ENCODE peak calls at places on chromosomes 6 and 20, in nine cellular contexts. A, F, T, W, K, E, D, O and I are unnamed samples.

GRCh38 chr6:138569970-138570715 is 70.8 kb upstream of the NHSL1 start:
- DNase-seq in K (no peak), A (no peak), F (no peak), T (no peak), D (no peak), O (no peak), E (peak), W (no peak), I (no peak)

GRCh38 chr6:21937466-21937865 is 343.9 kb downstream of the SOX4 start:
- DNase-seq in W (no peak), E (no peak), A (no peak), F (no peak), D (no peak), K (no peak), O (no peak), T (no peak), I (no peak)

GRCh38 chr6:26044140-26045045 is 42.8 kb upstream of the HFE start:
- DNase-seq in E (peak), F (peak), W (no peak), A (peak), T (no peak), K (no peak), D (no peak), O (no peak), I (no peak)

GRCh38 chr20:45518282-45518681 is 2.9 kb upstream of the SPINT3 start:
- DNase-seq in T (no peak), K (peak), A (no peak), E (peak), O (no peak), W (no peak), D (no peak), F (no peak), I (no peak)

GRCh38 chr20:34527016-34527415 is 10.8 kb downstream of the DYNLRB1 start:
- DNase-seq in O (peak), E (no peak), W (no peak), D (no peak), F (no peak), K (no peak), A (no peak), T (no peak), I (no peak)

GRCh38 chr6:138833819-138834539 is 38.1 kb downstream of the ECT2L start:
- DNase-seq in O (no peak), W (no peak), K (no peak), T (no peak), A (no peak), D (no peak), F (peak), E (peak), I (no peak)

GRCh38 chr6:64034331-64034730 is 398.7 kb downstream of the PHF3 start:
- DNase-seq in E (no peak), A (no peak), F (no peak), W (no peak), O (no peak), K (no peak), T (no peak), D (no peak), I (no peak)

GRCh38 chr6:125784365-125784764 is 6.4 kb upstream of the NCOA7 start:
- DNase-seq in O (no peak), E (peak), F (no peak), D (no peak), T (no peak), K (no peak), W (no peak), A (no peak), I (no peak)

GRCh38 chr6:111462770-111463391 is 20.1 kb downstream of the REV3L start:
- DNase-seq in F (no peak), O (no peak), T (no peak), A (no peak), K (no peak), D (no peak), E (peak), W (no peak), I (no peak)

GRCh38 chr6:36169023-36170007 is 27.2 kb upstream of the BRPF3 start:
- DNase-seq in F (no peak), A (no peak), D (no peak), E (no peak), K (no peak), O (no peak), T (no peak), W (no peak), I (no peak)

GRCh38 chr6:22334778-22335177 is 37.9 kb upstream of the PRL start:
- DNase-seq in W (no peak), D (no peak), A (no peak), K (no peak), O (no peak), E (no peak), T (no peak), F (no peak), I (no peak)

GRCh38 chr6:107102414-107102805 is 12.9 kb downstream of the BEND3 start:
- DNase-seq in A (no peak), T (no peak), D (no peak), W (no peak), E (no peak), K (no peak), F (no peak), O (peak), I (no peak)

GRCh38 chr6:135739288-135739687 is 112.2 kb upstream of the PDE7B start:
- DNase-seq in D (peak), T (no peak), A (no peak), W (no peak), E (peak), K (no peak), F (no peak), O (no peak), I (no peak)

GRCh38 chr20:36644032-36644712 is 1.8 kb downstream of the SLA2 start:
- DNase-seq in D (no peak), A (peak), W (no peak), O (no peak), E (no peak), F (no peak), K (no peak), T (no peak), I (no peak)

GRCh38 chr20:12012241-12013222 is 94.8 kb downstream of the BTBD3 start:
- DNase-seq in T (peak), F (no peak), D (no peak), E (peak), K (peak), A (no peak), O (no peak), W (peak), I (no peak)

GRCh38 chr6:18861182-18861581 is 474.0 kb downstream of the RNF144B start:
- DNase-seq in T (no peak), W (no peak), F (no peak), E (no peak), O (no peak), A (no peak), K (no peak), D (no peak), I (no peak)

GRCh38 chr6:152632383-152632782 is 4.8 kb downstream of the SYNE1 start:
- DNase-seq in A (no peak), T (no peak), W (no peak), E (no peak), D (no peak), O (no peak), K (no peak), F (no peak), I (no peak)

GRCh38 chr6:152630832-152631231 is 6.3 kb downstream of the SYNE1 start:
- DNase-seq in E (no peak), D (no peak), T (no peak), A (no peak), W (no peak), K (no peak), F (no peak), O (no peak), I (no peak)

GRCh38 chr6:152635949-152636674 is 1.1 kb downstream of the SYNE1 start:
- DNase-seq in W (no peak), T (no peak), F (peak), A (peak), D (no peak), K (no peak), O (no peak), E (peak), I (no peak)

GRCh38 chr6:152634773-152635172 is 2.4 kb downstream of the SYNE1 start:
- DNase-seq in E (no peak), F (no peak), K (no peak), W (no peak), D (no peak), A (peak), O (no peak), T (no peak), I (no peak)

GRCh38 chr6:152631376-152631775 is 5.8 kb downstream of the SYNE1 start:
- DNase-seq in E (no peak), W (no peak), A (no peak), F (no peak), K (no peak), O (no peak), T (no peak), D (no peak), I (no peak)
- TF ChIP-seq CTCF in E (no peak), W (no peak), A (no peak), F (no peak), K (no peak), O (no peak), T (no peak), D (no peak), I (no peak)

GRCh38 chr6:82380566-82381185 is 17.1 kb downstream of the TPBG start:
- DNase-seq in T (no peak), K (no peak), E (no peak), O (no peak), A (no peak), F (no peak), W (no peak), D (no peak), I (peak)
- TF ChIP-seq CTCF in T (no peak), K (no peak), E (no peak), O (no peak), A (no peak), F (no peak), W (no peak), D (no peak), I (no peak)

GRCh38 chr6:31156647-31157046 is 955 bp downstream of the CCHCR1 start:
- DNase-seq in T (no peak), E (no peak), D (no peak), K (no peak), F (no peak), A (no peak), O (no peak), W (no peak), I (no peak)

GRCh38 chr6:31158140-31158862 is at the start of gene TCF19:
- DNase-seq in A (peak), O (peak), F (peak), T (peak), K (peak), D (peak), W (peak), E (peak), I (peak)

GRCh38 chr6:31157543-31158139 is at the start of gene CCHCR1:
- DNase-seq in A (no peak), W (no peak), D (no peak), K (no peak), F (no peak), E (no peak), T (no peak), O (no peak), I (no peak)

GRCh38 chr6:31161216-31162126 is 3.1 kb downstream of the TCF19 start:
- DNase-seq in D (no peak), K (no peak), T (no peak), W (no peak), E (no peak), F (no peak), O (no peak), A (no peak), I (no peak)

GRCh38 chr6:31158863-31159855 is 770 bp downstream of the TCF19 start:
- DNase-seq in A (no peak), F (no peak), T (peak), D (no peak), E (peak), W (peak), K (no peak), O (no peak), I (no peak)
- TF ChIP-seq CTCF in A (no peak), F (no peak), T (no peak), D (peak), E (no peak), W (no peak), K (no peak), O (no peak), I (no peak)

DNA sequence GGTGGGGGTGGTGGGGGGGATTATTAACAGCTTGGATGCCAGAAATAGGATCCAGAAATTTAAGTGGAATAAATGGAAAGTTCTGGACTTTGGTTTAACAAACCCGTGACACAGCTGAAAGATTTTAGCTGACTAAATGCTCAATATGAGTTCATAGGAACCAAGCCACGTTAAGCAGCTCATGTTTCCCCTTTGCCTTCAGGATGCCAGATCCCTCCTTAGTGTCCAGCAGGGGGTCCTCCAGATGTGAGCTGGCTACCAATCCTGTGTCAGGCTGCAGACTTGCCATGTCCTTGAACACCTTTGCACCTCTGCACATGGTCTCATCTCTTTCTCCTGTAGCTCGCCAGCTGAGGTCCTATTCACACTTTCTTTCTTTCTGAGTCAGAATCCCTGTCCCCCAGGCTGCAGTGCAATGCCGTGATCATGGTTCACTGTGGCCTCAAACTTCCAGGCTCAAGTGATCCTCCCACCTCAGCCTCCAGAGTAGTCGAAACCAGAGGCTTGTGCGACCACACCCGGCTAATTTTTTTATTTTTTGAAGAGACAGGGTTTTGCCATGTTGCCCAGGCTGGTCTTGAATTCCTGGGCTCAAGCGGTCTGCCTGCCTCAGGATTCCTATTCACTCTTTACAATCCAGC is 133.3 kb upstream of the ARMC2 start:
- DNase-seq in W (no peak), A (no peak), T (no peak), O (no peak), D (no peak), F (no peak), E (no peak), K (no peak), I (no peak)
- TF ChIP-seq CTCF in W (no peak), A (no peak), T (no peak), O (no peak), D (no peak), F (no peak), E (peak), K (no peak), I (peak)

GRCh38 chr6:33822575-33823395 is 19.0 kb upstream of the MLN start:
- DNase-seq in D (no peak), A (no peak), W (peak), F (no peak), O (no peak), K (no peak), T (no peak), E (no peak), I (no peak)
- TF ChIP-seq CTCF in D (peak), A (no peak), W (no peak), F (no peak), O (no peak), K (no peak), T (no peak), E (no peak), I (no peak)

DNA sequence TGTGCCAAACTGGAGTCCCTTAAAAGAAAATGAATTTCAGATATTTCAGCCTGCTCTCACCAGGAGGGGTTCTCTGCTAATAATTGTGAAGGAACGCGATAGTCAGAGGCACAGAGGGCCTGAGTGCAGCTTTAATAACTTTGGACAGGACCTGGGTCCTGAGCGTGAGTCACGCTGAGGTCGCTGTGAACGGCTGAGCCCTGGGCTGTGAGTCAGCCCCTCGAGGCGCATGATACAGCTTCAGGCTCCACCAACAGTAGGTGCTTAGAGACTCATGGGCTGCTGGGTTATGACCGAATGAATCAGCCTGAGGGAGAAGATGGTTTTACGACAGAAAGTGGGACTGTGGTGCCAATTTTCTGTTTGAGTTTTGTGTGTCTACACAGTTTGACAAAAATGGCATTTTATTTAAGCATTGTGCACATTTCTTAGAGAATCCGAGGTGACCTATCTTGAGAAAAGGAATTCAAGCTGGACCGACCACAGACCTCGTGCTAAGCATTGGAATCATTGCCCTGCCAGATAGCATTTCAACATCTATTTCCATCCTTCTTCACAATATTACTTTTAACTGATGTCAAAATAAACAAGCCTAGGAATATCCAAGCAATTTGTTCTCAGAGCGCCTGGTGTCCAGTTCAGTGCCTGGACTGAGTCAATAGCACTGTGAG is 183.0 kb downstream of the THBS2 start:
- DNase-seq in K (peak), E (peak), D (peak), F (peak), T (peak), O (peak), W (peak), A (no peak), I (peak)
- TF ChIP-seq CTCF in K (no peak), E (peak), D (peak), F (no peak), T (no peak), O (peak), W (peak), A (no peak), I (peak)

DNA sequence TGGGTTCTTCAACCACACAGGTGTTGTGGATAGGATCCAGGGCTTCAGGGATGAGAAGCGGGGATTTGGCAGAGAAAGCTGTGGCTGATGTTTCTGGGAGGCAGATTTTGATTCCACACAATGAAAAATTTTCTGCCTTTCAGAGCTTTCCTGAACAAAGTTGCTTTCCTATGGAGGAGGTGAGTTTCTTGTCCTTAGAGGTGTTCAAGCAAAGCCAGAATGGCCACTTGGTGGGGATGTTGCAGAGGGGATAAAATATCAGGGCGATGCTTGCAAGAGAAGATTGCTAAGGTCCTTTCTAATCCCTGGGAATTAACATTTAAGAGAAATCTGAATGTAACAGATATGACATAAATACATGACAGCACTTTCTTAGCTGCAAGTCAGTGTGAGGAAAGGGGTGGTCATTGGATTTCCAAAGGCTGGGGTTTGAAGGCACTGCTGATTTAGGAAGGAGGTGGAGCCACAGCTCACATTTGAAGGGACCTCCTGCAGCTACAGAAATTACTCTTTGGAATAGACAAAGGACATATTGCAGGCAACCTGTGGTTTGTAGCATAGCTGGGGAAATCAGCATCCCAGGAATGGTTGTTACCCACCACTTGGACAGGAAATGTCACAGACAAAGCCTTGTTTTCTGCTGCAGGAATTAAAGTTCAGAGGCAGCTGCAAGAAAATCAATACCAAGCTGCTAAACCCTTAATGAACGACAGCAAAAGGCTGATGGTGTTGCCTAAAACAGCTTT is 271.1 kb upstream of the CHD6 start:
- DNase-seq in E (no peak), D (no peak), A (no peak), W (no peak), T (peak), K (no peak), F (no peak), O (no peak), I (no peak)
- TF ChIP-seq CTCF in E (no peak), D (no peak), A (no peak), W (peak), T (no peak), K (no peak), F (peak), O (no peak), I (no peak)

GRCh38 chr6:56574292-56574691 is 68.4 kb downstream of the DST start:
- DNase-seq in D (no peak), K (no peak), O (no peak), W (no peak), E (no peak), T (no peak), F (no peak), A (no peak), I (no peak)

GRCh38 chr6:56573142-56573541 is 69.5 kb downstream of the DST start:
- DNase-seq in T (no peak), D (no peak), A (no peak), O (no peak), K (no peak), F (no peak), W (no peak), E (no peak), I (no peak)

GRCh38 chr6:56573624-56574023 is 69.1 kb downstream of the DST start:
- DNase-seq in O (no peak), D (no peak), F (no peak), W (no peak), K (no peak), T (no peak), E (no peak), A (no peak), I (no peak)

GRCh38 chr6:56571605-56572004 is 71.1 kb downstream of the DST start:
- DNase-seq in F (no peak), E (no peak), K (no peak), W (no peak), O (no peak), D (no peak), A (no peak), T (no peak), I (no peak)

DNA sequence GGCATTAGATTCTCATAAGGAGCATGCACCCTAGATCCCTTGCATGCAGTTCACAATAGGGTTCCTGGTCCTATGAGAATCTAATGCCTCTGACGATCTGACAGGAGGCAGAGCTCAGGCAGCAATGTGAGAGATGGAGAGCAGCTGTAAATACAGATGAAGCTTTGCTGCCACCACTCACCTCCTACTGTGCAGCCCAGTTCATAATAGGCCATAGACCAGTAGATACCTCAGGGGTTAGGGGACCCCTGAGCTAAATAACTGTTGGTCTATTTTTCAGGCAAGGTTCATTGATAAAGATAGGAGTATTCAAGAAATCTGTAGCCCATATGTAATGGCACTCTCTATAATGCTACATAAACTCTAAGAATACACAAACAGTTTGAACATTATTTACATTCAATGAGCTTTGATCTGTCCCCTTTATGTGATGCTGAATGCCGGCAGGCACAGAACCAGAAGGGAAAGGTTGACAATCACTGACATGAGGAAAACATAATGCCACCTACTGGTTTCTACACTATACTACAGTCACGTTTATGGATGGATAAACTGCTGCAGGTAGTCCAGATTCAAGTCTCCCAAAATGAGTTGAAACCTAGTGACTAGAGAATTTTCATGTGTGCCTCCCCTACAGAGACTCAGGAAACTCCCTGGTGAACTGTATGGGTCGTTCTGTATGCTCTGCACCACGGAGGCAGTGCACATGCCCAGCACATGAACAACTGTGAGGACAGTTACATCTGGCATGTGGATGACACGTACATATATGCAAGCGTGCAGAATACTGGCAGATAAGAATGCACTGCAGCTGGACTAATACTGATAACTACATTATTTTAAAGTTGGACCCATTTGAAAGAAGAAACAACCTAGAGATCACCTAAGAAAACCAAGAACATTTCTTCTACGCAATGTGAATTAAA is 72.0 kb downstream of the DST start:
- DNase-seq in D (no peak), O (no peak), A (no peak), F (no peak), T (no peak), W (peak), E (peak), K (no peak), I (no peak)
- TF ChIP-seq CTCF in D (peak), O (peak), A (peak), F (peak), T (peak), W (peak), E (peak), K (no peak), I (peak)